ENCODE peak calls at places on chromosomes 7 and 10, in ten cellular contexts. P, K, Y, N, O, F, M, S, A and W are unnamed samples.

GRCh38 chr10:34010891-34011290 is 676.4 kb upstream of the NRP1 start:
- DNase-seq in P (no peak), K (no peak), Y (no peak), N (no peak), O (no peak), F (no peak), M (no peak), S (no peak), A (peak), W (no peak)

GRCh38 chr7:131095346-131095745 is 232.3 kb upstream of the MKLN1 start:
- DNase-seq in P (no peak), K (no peak), Y (no peak), N (no peak), O (no peak), F (no peak), M (no peak), S (no peak), A (peak), W (no peak)

GRCh38 chr10:14812271-14812670 is 25.6 kb downstream of the CDNF start:
- DNase-seq in P (peak), K (no peak), Y (no peak), N (no peak), O (no peak), F (no peak), M (no peak), S (no peak), A (peak), W (no peak)

GRCh38 chr10:6950133-6950532 is 370.1 kb upstream of the PRKCQ start:
- DNase-seq in P (no peak), K (no peak), Y (no peak), N (no peak), O (no peak), F (no peak), M (no peak), S (no peak), A (no peak), W (no peak)

GRCh38 chr7:67019562-67020390 is 23.1 kb downstream of the TYW1 start:
- DNase-seq in P (no peak), K (no peak), Y (peak), N (no peak), O (no peak), F (no peak), M (no peak), S (peak), A (peak), W (no peak)

GRCh38 chr7:95723583-95724180 is 48.7 kb upstream of the DYNC1I1 start:
- DNase-seq in P (peak), K (no peak), Y (peak), N (no peak), O (no peak), F (no peak), M (peak), S (no peak), A (peak), W (no peak)

GRCh38 chr10:81838950-81839349 is 36.0 kb upstream of the NRG3 start:
- DNase-seq in P (peak), K (no peak), Y (peak), N (no peak), O (no peak), F (no peak), M (no peak), S (no peak), A (no peak), W (no peak)

GRCh38 chr7:131328387-131329175 is 905 bp downstream of the MKLN1 start:
- DNase-seq in P (peak), K (no peak), Y (peak), N (no peak), O (no peak), F (no peak), M (no peak), S (no peak), A (peak), W (no peak)

GRCh38 chr7:46468753-46469356 is 547.8 kb upstream of the IGFBP3 start:
- DNase-seq in P (peak), K (no peak), Y (no peak), N (no peak), O (no peak), F (no peak), M (no peak), S (no peak), A (no peak), W (no peak)

GRCh38 chr7:92461027-92462003 is 14.0 kb downstream of the GATAD1 start:
- DNase-seq in P (peak), K (no peak), Y (peak), N (peak), O (no peak), F (peak), M (no peak), S (no peak), A (peak), W (no peak)

GRCh38 chr7:73602721-73603651 is 21.3 kb downstream of the MLXIPL start:
- DNase-seq in P (no peak), K (no peak), Y (no peak), N (no peak), O (no peak), F (no peak), M (no peak), S (no peak), A (no peak), W (no peak)